ENCODE peak calls at places on chromosomes 4 and X, in eight cellular contexts. One of them, this sample, is unnamed.

GRCh38 chrX:154714925-154715324 is 36.0 kb downstream of the GAB3 start:
- DNase-seq in DND-41: peak; percentile 67
- DNase-seq in cardiac muscle cell: peak; percentile 35
- DNase-seq in PC-9: peak; percentile 43
- DNase-seq in astrocyte of the spinal cord: peak; percentile 56
- DNase-seq in A673: peak; percentile 66
- DNase-seq in lower leg skin: no peak
- DNase-seq in A549: peak; percentile 45
- DNase-seq in this sample: no peak

GRCh38 chr4:73417973-73418372 is 13.9 kb downstream of the ALB start:
- DNase-seq in DND-41: peak; percentile 6
- DNase-seq in cardiac muscle cell: peak; percentile 50
- DNase-seq in PC-9: no peak
- DNase-seq in astrocyte of the spinal cord: peak; percentile 17
- DNase-seq in A673: no peak
- DNase-seq in lower leg skin: no peak
- DNase-seq in A549: no peak
- DNase-seq in this sample: no peak

GRCh38 chrX:41491267-41492004 is 44.3 kb downstream of the NYX start:
- DNase-seq in DND-41: no peak
- DNase-seq in cardiac muscle cell: no peak
- DNase-seq in PC-9: peak; percentile 24
- DNase-seq in astrocyte of the spinal cord: peak; percentile 90
- DNase-seq in A673: peak; percentile 51
- DNase-seq in lower leg skin: no peak
- DNase-seq in A549: peak; percentile 49
- DNase-seq in this sample: no peak

GRCh38 chr4:2832981-2833670 is 10.5 kb upstream of the ADD1 start:
- DNase-seq in DND-41: no peak
- DNase-seq in cardiac muscle cell: no peak
- DNase-seq in PC-9: no peak
- DNase-seq in astrocyte of the spinal cord: no peak
- DNase-seq in A673: no peak
- DNase-seq in lower leg skin: no peak
- DNase-seq in A549: no peak
- DNase-seq in this sample: no peak

GRCh38 chrX:149131780-149132179 is 373.3 kb downstream of the IDS start:
- DNase-seq in DND-41: no peak
- DNase-seq in cardiac muscle cell: no peak
- DNase-seq in PC-9: no peak
- DNase-seq in astrocyte of the spinal cord: peak; percentile 19
- DNase-seq in A673: no peak
- DNase-seq in lower leg skin: no peak
- DNase-seq in A549: no peak
- DNase-seq in this sample: no peak

GRCh38 chrX:65673857-65674350 is 6.5 kb downstream of the MSN start:
- DNase-seq in DND-41: no peak
- DNase-seq in cardiac muscle cell: no peak
- DNase-seq in PC-9: no peak
- DNase-seq in astrocyte of the spinal cord: no peak
- DNase-seq in A673: no peak
- DNase-seq in lower leg skin: no peak
- DNase-seq in A549: no peak
- DNase-seq in this sample: no peak

GRCh38 chrX:87571965-87572364 is 54.4 kb downstream of the KLHL4 start:
- DNase-seq in DND-41: no peak
- DNase-seq in cardiac muscle cell: no peak
- DNase-seq in PC-9: no peak
- DNase-seq in astrocyte of the spinal cord: peak; percentile 40
- DNase-seq in A673: no peak
- DNase-seq in lower leg skin: no peak
- DNase-seq in A549: no peak
- DNase-seq in this sample: no peak

GRCh38 chrX:13048265-13048664 is 3.8 kb upstream of the FAM9C start:
- DNase-seq in DND-41: no peak
- DNase-seq in cardiac muscle cell: no peak
- DNase-seq in PC-9: no peak
- DNase-seq in astrocyte of the spinal cord: peak; percentile 28
- DNase-seq in A673: no peak
- DNase-seq in lower leg skin: no peak
- DNase-seq in A549: no peak
- DNase-seq in this sample: no peak

GRCh38 chrX:47936224-47936939 is 67.4 kb downstream of the ZNF182 start:
- DNase-seq in DND-41: peak; percentile 71
- DNase-seq in cardiac muscle cell: peak; percentile 49
- DNase-seq in PC-9: no peak
- DNase-seq in astrocyte of the spinal cord: no peak
- DNase-seq in A673: no peak
- DNase-seq in lower leg skin: no peak
- DNase-seq in A549: no peak
- DNase-seq in this sample: no peak

GRCh38 chr4:15173251-15173650 is 171.0 kb downstream of the CPEB2 start:
- DNase-seq in DND-41: no peak
- DNase-seq in cardiac muscle cell: no peak
- DNase-seq in PC-9: no peak
- DNase-seq in astrocyte of the spinal cord: no peak
- DNase-seq in A673: no peak
- DNase-seq in lower leg skin: no peak
- DNase-seq in A549: no peak
- DNase-seq in this sample: no peak

GRCh38 chrX:101659601-101660063 is at the start of gene ARMCX2:
- DNase-seq in DND-41: no peak
- DNase-seq in cardiac muscle cell: peak; percentile 66
- DNase-seq in PC-9: no peak
- DNase-seq in astrocyte of the spinal cord: peak; percentile 53
- DNase-seq in A673: peak; percentile 50
- DNase-seq in lower leg skin: no peak
- DNase-seq in A549: no peak
- DNase-seq in this sample: no peak

GRCh38 chr4:94304365-94304971 is 38.2 kb downstream of the HPGDS start:
- DNase-seq in DND-41: peak; percentile 35
- DNase-seq in cardiac muscle cell: peak; percentile 56
- DNase-seq in PC-9: peak; percentile 6
- DNase-seq in astrocyte of the spinal cord: peak; percentile 47
- DNase-seq in A673: peak; percentile 51
- DNase-seq in lower leg skin: no peak
- DNase-seq in A549: peak; percentile 38
- DNase-seq in this sample: peak; percentile 40

GRCh38 chrX:152897216-152898144 is at the start of gene ZNF185:
- DNase-seq in DND-41: no peak
- DNase-seq in cardiac muscle cell: peak; percentile 74
- DNase-seq in PC-9: peak; percentile 91
- DNase-seq in astrocyte of the spinal cord: peak; percentile 40
- DNase-seq in A673: peak; percentile 7
- DNase-seq in lower leg skin: no peak
- DNase-seq in A549: peak; percentile 50
- DNase-seq in this sample: no peak

GRCh38 chr4:172356002-172356401 is 542.8 kb downstream of the GALNTL6 start:
- DNase-seq in DND-41: no peak
- DNase-seq in cardiac muscle cell: no peak
- DNase-seq in PC-9: no peak
- DNase-seq in astrocyte of the spinal cord: peak; percentile 23
- DNase-seq in A673: peak; percentile 92
- DNase-seq in lower leg skin: no peak
- DNase-seq in A549: no peak
- DNase-seq in this sample: no peak

GRCh38 chr4:39846135-39846534 is 131.6 kb downstream of the PDS5A start:
- DNase-seq in DND-41: no peak
- DNase-seq in cardiac muscle cell: no peak
- DNase-seq in PC-9: no peak
- DNase-seq in astrocyte of the spinal cord: peak; percentile 20
- DNase-seq in A673: peak; percentile 7
- DNase-seq in lower leg skin: no peak
- DNase-seq in A549: peak; percentile 18
- DNase-seq in this sample: no peak

GRCh38 chr4:180532691-180533090 is 1710.5 kb upstream of the TENM3 start:
- DNase-seq in DND-41: no peak
- DNase-seq in cardiac muscle cell: no peak
- DNase-seq in PC-9: no peak
- DNase-seq in astrocyte of the spinal cord: no peak
- DNase-seq in A673: no peak
- DNase-seq in lower leg skin: no peak
- DNase-seq in A549: peak; percentile 9
- DNase-seq in this sample: no peak

DNA sequence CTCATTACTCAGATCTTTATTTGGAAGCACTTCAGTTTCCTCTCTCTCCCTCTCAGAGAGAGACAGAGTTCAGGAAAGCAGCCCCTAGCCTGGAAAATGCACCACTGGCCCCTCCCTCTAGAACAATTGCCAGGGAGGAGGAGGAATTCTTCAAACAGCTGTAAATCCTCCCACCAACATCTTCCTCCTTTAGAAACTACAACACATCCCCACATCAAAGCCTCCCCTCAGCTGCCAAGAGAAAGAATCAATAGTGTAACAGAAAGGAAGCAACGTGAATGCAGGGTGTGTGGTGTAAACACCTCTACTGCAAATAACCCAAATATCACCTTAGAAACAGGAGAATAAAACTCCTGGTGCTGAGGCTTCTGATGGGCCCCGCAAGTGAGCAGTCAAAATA is 249.9 kb upstream of the GATB start:
- DNase-seq in DND-41: peak; percentile 67
- DNase-seq in cardiac muscle cell: no peak
- DNase-seq in PC-9: no peak
- DNase-seq in astrocyte of the spinal cord: no peak
- DNase-seq in A673: no peak
- DNase-seq in lower leg skin: no peak
- DNase-seq in A549: no peak
- DNase-seq in this sample: no peak
- H3K4me3 ChIP-seq in DND-41: no peak overlapping the region
- H3K4me3 ChIP-seq in cardiac muscle cell: no peak overlapping the region
- H3K4me3 ChIP-seq in PC-9: no peak overlapping the region
- H3K4me3 ChIP-seq in astrocyte of the spinal cord: no peak overlapping the region
- H3K4me3 ChIP-seq in A673: no peak overlapping the region
- H3K4me3 ChIP-seq in lower leg skin: no peak overlapping the region
- H3K4me3 ChIP-seq in A549: no peak overlapping the region
- H3K4me3 ChIP-seq in this sample: no peak overlapping the region

DNA sequence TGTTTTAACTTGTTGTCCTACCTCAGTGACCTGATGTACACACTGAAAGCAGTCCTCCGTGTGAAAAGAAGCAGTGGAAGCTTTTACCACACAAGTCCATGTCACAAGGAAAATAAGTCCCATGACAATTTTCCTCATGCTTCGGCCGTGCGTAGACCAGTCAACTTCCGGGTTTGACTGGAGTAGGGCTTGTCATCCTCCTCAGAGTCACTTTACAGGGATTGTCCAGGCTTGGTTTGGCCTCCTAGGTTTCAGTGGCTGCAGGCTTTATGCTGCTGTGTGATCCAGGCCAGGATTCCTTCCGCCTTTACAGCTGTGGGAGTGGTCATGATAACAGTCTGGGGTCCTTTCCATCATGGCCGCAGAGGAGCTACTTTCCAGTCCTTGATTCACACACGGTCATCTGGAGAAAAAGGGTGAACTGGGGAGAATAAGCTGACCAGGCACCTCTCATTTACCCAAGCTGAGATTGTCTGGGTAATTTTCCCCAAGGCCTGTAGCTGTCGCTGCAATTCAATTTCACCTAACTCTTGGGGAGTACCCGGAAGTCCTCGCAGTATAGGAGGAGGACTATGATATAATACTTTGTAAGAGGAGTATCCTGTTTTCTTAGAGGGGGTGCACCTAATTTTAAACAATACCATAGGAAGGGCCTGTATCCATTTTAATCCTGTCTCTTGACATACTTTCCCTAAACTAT is 206.1 kb upstream of the KLF8 start:
- DNase-seq in DND-41: no peak
- DNase-seq in cardiac muscle cell: no peak
- DNase-seq in PC-9: peak; percentile 54
- DNase-seq in astrocyte of the spinal cord: no peak
- DNase-seq in A673: no peak
- DNase-seq in lower leg skin: no peak
- DNase-seq in A549: peak; percentile 22
- DNase-seq in this sample: no peak
- TF ChIP-seq CTCF in DND-41: no peak
- TF ChIP-seq CTCF in cardiac muscle cell: no peak
- TF ChIP-seq CTCF in PC-9: no peak
- TF ChIP-seq CTCF in astrocyte of the spinal cord: no peak
- TF ChIP-seq CTCF in A673: no peak
- TF ChIP-seq CTCF in lower leg skin: no peak
- TF ChIP-seq CTCF in A549: no peak
- TF ChIP-seq CTCF in this sample: peak; percentile 1

DNA sequence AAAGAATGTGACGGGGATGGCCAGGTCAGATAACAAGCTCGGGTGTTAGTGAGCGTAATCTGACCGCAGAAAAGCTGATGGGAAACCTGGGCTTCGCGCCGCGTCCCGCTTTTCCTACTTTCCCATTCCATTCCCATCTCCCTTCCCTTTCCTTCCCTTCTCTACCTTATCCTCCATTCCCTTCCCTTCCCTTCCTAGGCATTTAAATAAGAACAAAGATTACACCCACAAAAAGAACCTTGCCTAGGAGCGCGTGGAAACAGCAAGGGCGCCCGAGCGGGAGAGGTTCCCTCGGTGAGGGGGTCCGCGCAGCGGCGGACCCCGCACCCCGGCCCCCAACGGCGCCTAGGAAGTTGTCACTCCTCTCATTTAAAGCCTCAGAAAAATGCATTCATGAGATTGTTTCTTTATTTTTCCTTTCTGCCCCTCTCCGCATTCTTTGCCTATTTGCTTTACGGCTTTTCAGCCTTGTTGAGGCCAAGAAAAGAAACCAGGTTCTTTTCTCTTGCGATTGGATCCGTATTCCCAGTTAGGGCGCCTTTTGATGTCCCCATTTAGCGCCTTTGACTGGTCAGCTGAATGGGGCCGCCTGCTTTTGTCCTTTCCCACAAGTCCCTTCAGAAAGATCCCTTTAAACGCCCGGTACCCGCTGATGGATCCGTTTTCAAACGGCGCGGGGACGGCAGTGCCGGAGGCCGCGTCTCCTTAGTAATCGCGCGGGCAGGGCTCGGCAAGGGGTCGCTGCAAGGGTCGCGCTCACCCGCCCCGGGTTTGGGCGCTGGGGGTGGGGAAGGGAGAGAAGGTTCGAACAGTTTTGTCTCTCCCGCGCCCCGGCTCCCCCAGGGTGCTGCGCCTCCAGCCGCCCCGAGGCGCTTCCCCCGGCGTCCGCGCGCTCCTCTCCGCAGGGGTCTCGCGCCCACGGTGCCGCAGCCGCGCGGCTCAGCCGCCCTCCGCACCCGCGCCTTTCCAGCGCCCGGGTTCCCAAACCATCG is 54.1 kb upstream of the TMEM33 start:
- DNase-seq in DND-41: no peak
- DNase-seq in cardiac muscle cell: no peak
- DNase-seq in PC-9: no peak
- DNase-seq in astrocyte of the spinal cord: peak; percentile 9
- DNase-seq in A673: no peak
- DNase-seq in lower leg skin: no peak
- DNase-seq in A549: no peak
- DNase-seq in this sample: no peak
- H3K4me3 ChIP-seq in DND-41: no peak overlapping the region
- H3K4me3 ChIP-seq in cardiac muscle cell: peak overlapping the region; percentile 18
- H3K4me3 ChIP-seq in PC-9: no peak overlapping the region
- H3K4me3 ChIP-seq in astrocyte of the spinal cord: no peak overlapping the region
- H3K4me3 ChIP-seq in A673: peak overlapping the region; percentile 40
- H3K4me3 ChIP-seq in lower leg skin: peak overlapping the region; percentile 13
- H3K4me3 ChIP-seq in A549: peak overlapping the region; percentile 72
- H3K4me3 ChIP-seq in this sample: no peak overlapping the region

DNA sequence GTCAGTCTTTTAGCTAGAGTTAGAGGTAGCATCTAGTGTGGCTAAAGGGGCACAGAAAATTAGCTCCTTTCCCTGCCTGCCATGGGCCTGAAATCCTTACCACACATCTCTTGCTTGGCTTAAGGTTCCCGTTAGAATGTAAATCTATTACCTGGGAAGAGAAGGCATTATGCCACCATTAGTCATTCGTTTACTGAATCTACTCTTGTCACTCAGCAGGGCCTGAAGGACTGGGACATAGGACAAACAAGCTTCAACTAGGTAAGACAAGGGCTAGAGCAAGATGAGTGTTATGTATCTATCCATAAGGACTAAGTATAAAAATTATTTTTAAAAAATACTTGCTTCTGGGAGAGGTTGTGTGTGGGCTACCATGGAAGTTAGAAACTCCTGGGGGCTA is 112.4 kb downstream of the CT47B1 start:
- DNase-seq in DND-41: no peak
- DNase-seq in cardiac muscle cell: no peak
- DNase-seq in PC-9: no peak
- DNase-seq in astrocyte of the spinal cord: no peak
- DNase-seq in A673: no peak
- DNase-seq in lower leg skin: no peak
- DNase-seq in A549: no peak
- DNase-seq in this sample: no peak
- TF ChIP-seq CTCF in DND-41: no peak
- TF ChIP-seq CTCF in cardiac muscle cell: no peak
- TF ChIP-seq CTCF in PC-9: no peak
- TF ChIP-seq CTCF in astrocyte of the spinal cord: no peak
- TF ChIP-seq CTCF in A673: no peak
- TF ChIP-seq CTCF in lower leg skin: no peak
- TF ChIP-seq CTCF in A549: no peak
- TF ChIP-seq CTCF in this sample: no peak